ENCODE peak calls at places on chromosome 21, in five cellular contexts. One of them, this sample, is unnamed.

GRCh38 chr21:40819262-40819661 is 27.7 kb downstream of the DSCAM start:
- DNase-seq in ovary: no peak
- DNase-seq in right lobe of liver: no peak
- DNase-seq in spleen: no peak
- DNase-seq in heart left ventricle: no peak
- DNase-seq in this sample: no peak

GRCh38 chr21:39390212-39390765 is 41.4 kb upstream of the HMGN1 start:
- DNase-seq in right lobe of liver: no peak
- DNase-seq in spleen: no peak
- DNase-seq in ovary: no peak
- DNase-seq in heart left ventricle: no peak
- DNase-seq in this sample: no peak

GRCh38 chr21:36909901-36910561 is 56.4 kb downstream of the HLCS start:
- DNase-seq in ovary: no peak
- DNase-seq in right lobe of liver: no peak
- DNase-seq in heart left ventricle: no peak
- DNase-seq in spleen: no peak
- DNase-seq in this sample: no peak

GRCh38 chr21:42991992-42992740 is 17.8 kb downstream of the PKNOX1 start:
- DNase-seq in ovary: peak; percentile 84
- DNase-seq in heart left ventricle: peak; percentile 86
- DNase-seq in spleen: peak; percentile 60
- DNase-seq in right lobe of liver: no peak
- DNase-seq in this sample: peak; percentile 23

GRCh38 chr21:34865922-34866271 is 183.2 kb downstream of the RUNX1 start:
- DNase-seq in spleen: peak; percentile 79
- DNase-seq in heart left ventricle: no peak
- DNase-seq in ovary: no peak
- DNase-seq in right lobe of liver: no peak
- DNase-seq in this sample: no peak

GRCh38 chr21:35674895-35675470 is 385.3 kb downstream of the SETD4 start:
- DNase-seq in heart left ventricle: no peak
- DNase-seq in ovary: no peak
- DNase-seq in right lobe of liver: no peak
- DNase-seq in spleen: no peak
- DNase-seq in this sample: peak; percentile 38

GRCh38 chr21:16330340-16331319 is 600.8 kb downstream of the USP25 start:
- DNase-seq in ovary: no peak
- DNase-seq in right lobe of liver: no peak
- DNase-seq in heart left ventricle: no peak
- DNase-seq in spleen: no peak
- DNase-seq in this sample: no peak

GRCh38 chr21:36697473-36698159 is 1.3 kb upstream of the SIM2 start:
- DNase-seq in spleen: no peak
- DNase-seq in right lobe of liver: no peak
- DNase-seq in ovary: no peak
- DNase-seq in heart left ventricle: no peak
- DNase-seq in this sample: no peak

GRCh38 chr21:42269382-42269781 is 45.8 kb downstream of the TFF3 start:
- DNase-seq in ovary: no peak
- DNase-seq in spleen: no peak
- DNase-seq in right lobe of liver: peak; percentile 17
- DNase-seq in heart left ventricle: no peak
- DNase-seq in this sample: no peak

GRCh38 chr21:37986751-37987399 is 70.6 kb upstream of the KCNJ6 start:
- DNase-seq in spleen: no peak
- DNase-seq in heart left ventricle: no peak
- DNase-seq in ovary: no peak
- DNase-seq in right lobe of liver: no peak
- DNase-seq in this sample: no peak

GRCh38 chr21:31159808-31160207 is 121.5 kb upstream of the KRTAP19-8 start:
- DNase-seq in ovary: no peak
- DNase-seq in right lobe of liver: no peak
- DNase-seq in heart left ventricle: no peak
- DNase-seq in spleen: no peak
- DNase-seq in this sample: no peak

GRCh38 chr21:33123396-33124120 is 53.6 kb downstream of the OLIG1 start:
- DNase-seq in spleen: no peak
- DNase-seq in ovary: no peak
- DNase-seq in heart left ventricle: no peak
- DNase-seq in right lobe of liver: no peak
- DNase-seq in this sample: no peak

GRCh38 chr21:33660406-33660805 is 18.1 kb downstream of the ITSN1 start:
- DNase-seq in spleen: no peak
- DNase-seq in ovary: no peak
- DNase-seq in right lobe of liver: no peak
- DNase-seq in heart left ventricle: no peak
- DNase-seq in this sample: no peak

GRCh38 chr21:34703566-34703965 is 34.8 kb downstream of the CLIC6 start:
- DNase-seq in heart left ventricle: no peak
- DNase-seq in right lobe of liver: no peak
- DNase-seq in ovary: no peak
- DNase-seq in spleen: no peak
- DNase-seq in this sample: no peak

GRCh38 chr21:41921089-41921819 is 32.6 kb downstream of the C2CD2 start:
- DNase-seq in right lobe of liver: no peak
- DNase-seq in heart left ventricle: no peak
- DNase-seq in spleen: no peak
- DNase-seq in ovary: peak; percentile 10
- DNase-seq in this sample: no peak

GRCh38 chr21:43300496-43301423 is 126.2 kb downstream of the SIK1 start:
- DNase-seq in right lobe of liver: peak; percentile 19
- DNase-seq in ovary: peak; percentile 35
- DNase-seq in spleen: peak; percentile 70
- DNase-seq in heart left ventricle: peak; percentile 80
- DNase-seq in this sample: no peak

GRCh38 chr21:21439761-21440160 is 441.6 kb downstream of the NCAM2 start:
- DNase-seq in right lobe of liver: no peak
- DNase-seq in heart left ventricle: no peak
- DNase-seq in spleen: no peak
- DNase-seq in ovary: no peak
- DNase-seq in this sample: no peak

GRCh38 chr21:31158789-31159581 is 120.7 kb upstream of the KRTAP19-8 start:
- DNase-seq in ovary: no peak
- DNase-seq in right lobe of liver: no peak
- DNase-seq in spleen: no peak
- DNase-seq in heart left ventricle: no peak
- DNase-seq in this sample: no peak

GRCh38 chr21:35120631-35121180 is 71.6 kb upstream of the RUNX1 start:
- DNase-seq in spleen: no peak
- DNase-seq in heart left ventricle: no peak
- DNase-seq in right lobe of liver: no peak
- DNase-seq in ovary: no peak
- DNase-seq in this sample: no peak

GRCh38 chr21:42696026-42696380 is 42.6 kb downstream of the PDE9A start:
- DNase-seq in ovary: no peak
- DNase-seq in spleen: peak; percentile 50
- DNase-seq in heart left ventricle: no peak
- DNase-seq in right lobe of liver: no peak
- DNase-seq in this sample: no peak

GRCh38 chr21:35611752-35612151 is 448.6 kb downstream of the SETD4 start:
- DNase-seq in right lobe of liver: no peak
- DNase-seq in heart left ventricle: no peak
- DNase-seq in spleen: no peak
- DNase-seq in ovary: no peak
- DNase-seq in this sample: no peak

GRCh38 chr21:36310016-36310415 is 10.0 kb upstream of the MORC3 start:
- DNase-seq in heart left ventricle: no peak
- DNase-seq in ovary: no peak
- DNase-seq in right lobe of liver: no peak
- DNase-seq in spleen: peak; percentile 42
- DNase-seq in this sample: no peak

GRCh38 chr21:42568834-42569731 is 55.4 kb downstream of the SLC37A1 start:
- DNase-seq in heart left ventricle: peak; percentile 18
- DNase-seq in ovary: peak; percentile 30
- DNase-seq in spleen: peak; percentile 59
- DNase-seq in right lobe of liver: peak; percentile 15
- DNase-seq in this sample: peak; percentile 1

GRCh38 chr21:42744520-42745445 is 91.4 kb downstream of the PDE9A start:
- DNase-seq in spleen: peak; percentile 73
- DNase-seq in heart left ventricle: no peak
- DNase-seq in right lobe of liver: no peak
- DNase-seq in ovary: no peak
- DNase-seq in this sample: no peak

GRCh38 chr21:24150753-24151152 is 1456.5 kb downstream of the MRPL39 start:
- DNase-seq in right lobe of liver: no peak
- DNase-seq in spleen: no peak
- DNase-seq in ovary: no peak
- DNase-seq in heart left ventricle: no peak
- DNase-seq in this sample: no peak

GRCh38 chr21:24148461-24148860 is 1458.8 kb downstream of the MRPL39 start:
- DNase-seq in right lobe of liver: no peak
- DNase-seq in heart left ventricle: no peak
- DNase-seq in ovary: no peak
- DNase-seq in spleen: no peak
- DNase-seq in this sample: no peak

DNA sequence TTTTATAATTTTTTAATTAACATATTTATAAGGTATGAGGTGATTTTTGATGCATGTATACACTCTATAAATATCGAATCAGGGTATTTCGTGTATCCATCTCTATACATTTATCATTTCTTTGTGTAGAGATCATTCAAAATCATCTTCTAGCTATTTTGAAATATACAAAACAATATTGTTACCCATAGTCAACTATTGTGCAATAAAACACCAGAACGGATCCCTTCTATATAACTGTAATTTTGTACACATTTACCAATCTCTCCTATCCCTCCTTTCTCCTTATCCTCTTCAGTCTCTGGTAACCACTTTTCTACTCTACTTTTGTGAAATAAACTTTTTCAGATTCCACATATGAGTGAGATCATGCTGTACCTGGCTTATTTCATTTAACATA is 1459.6 kb downstream of the MRPL39 start:
- DNase-seq in right lobe of liver: no peak
- DNase-seq in spleen: no peak
- DNase-seq in ovary: no peak
- DNase-seq in heart left ventricle: no peak
- DNase-seq in this sample: no peak
- H3K9me3 ChIP-seq in right lobe of liver: no peaks in the 10 kb centered on the region
- H3K9me3 ChIP-seq in spleen: no peaks in the 10 kb centered on the region
- H3K9me3 ChIP-seq in ovary: no peaks in the 10 kb centered on the region
- H3K9me3 ChIP-seq in heart left ventricle: no peaks in the 10 kb centered on the region
- H3K9me3 ChIP-seq in this sample: no peaks in the 10 kb centered on the region

GRCh38 chr21:45076245-45076661 is 1.9 kb downstream of the ADARB1 start:
- DNase-seq in spleen: no peak
- DNase-seq in right lobe of liver: no peak
- DNase-seq in heart left ventricle: no peak
- DNase-seq in ovary: no peak
- DNase-seq in this sample: no peak
- H3K27ac ChIP-seq in spleen: no peak overlapping the region
- H3K27ac ChIP-seq in right lobe of liver: no peak overlapping the region
- H3K27ac ChIP-seq in heart left ventricle: no peak overlapping the region
- H3K27ac ChIP-seq in ovary: no peak overlapping the region
- H3K27ac ChIP-seq in this sample: no peak overlapping the region

GRCh38 chr21:23644768-23645167 is 1962.5 kb downstream of the MRPL39 start:
- DNase-seq in spleen: no peak
- DNase-seq in heart left ventricle: no peak
- DNase-seq in ovary: no peak
- DNase-seq in right lobe of liver: no peak
- DNase-seq in this sample: no peak
- TF ChIP-seq POLR2A in spleen: no peak
- TF ChIP-seq POLR2A in heart left ventricle: no peak
- TF ChIP-seq POLR2A in ovary: no peak
- TF ChIP-seq POLR2A in right lobe of liver: no peak
- TF ChIP-seq POLR2A in this sample: no peak

GRCh38 chr21:27795418-27795817 is 828.5 kb upstream of the ADAMTS5 start:
- DNase-seq in heart left ventricle: no peak
- DNase-seq in right lobe of liver: no peak
- DNase-seq in ovary: no peak
- DNase-seq in spleen: no peak
- DNase-seq in this sample: no peak

GRCh38 chr21:27803571-27803970 is 836.7 kb upstream of the ADAMTS5 start:
- DNase-seq in right lobe of liver: no peak
- DNase-seq in spleen: no peak
- DNase-seq in heart left ventricle: no peak
- DNase-seq in ovary: no peak
- DNase-seq in this sample: no peak

GRCh38 chr21:27796106-27796505 is 829.2 kb upstream of the ADAMTS5 start:
- DNase-seq in right lobe of liver: no peak
- DNase-seq in spleen: no peak
- DNase-seq in heart left ventricle: no peak
- DNase-seq in ovary: no peak
- DNase-seq in this sample: no peak

GRCh38 chr21:27802816-27803475 is 836.1 kb upstream of the ADAMTS5 start:
- DNase-seq in spleen: no peak
- DNase-seq in ovary: no peak
- DNase-seq in right lobe of liver: no peak
- DNase-seq in heart left ventricle: no peak
- DNase-seq in this sample: peak; percentile 21

DNA sequence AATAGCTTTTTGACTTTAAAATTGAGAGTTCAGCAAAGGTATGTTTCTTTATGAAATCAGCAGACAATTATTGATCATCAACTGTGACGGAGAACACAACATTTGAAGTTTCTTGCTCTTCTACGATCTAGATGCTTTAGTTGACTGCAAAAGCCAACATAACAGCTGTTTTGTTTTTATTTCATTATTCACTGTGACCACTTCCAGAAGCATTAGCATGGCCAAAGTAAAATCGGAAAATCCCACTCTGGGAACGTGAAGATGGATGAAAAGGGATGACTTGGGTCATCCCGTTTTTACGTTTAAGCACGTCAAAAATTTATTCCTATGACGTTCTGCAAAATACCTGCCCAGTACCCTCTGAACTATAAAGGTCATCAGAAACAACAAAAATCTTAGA is 833.0 kb upstream of the ADAMTS5 start:
- DNase-seq in spleen: no peak
- DNase-seq in right lobe of liver: no peak
- DNase-seq in heart left ventricle: no peak
- DNase-seq in ovary: no peak
- DNase-seq in this sample: no peak
- H3K9me3 ChIP-seq in spleen: no peaks in the 10 kb centered on the region
- H3K9me3 ChIP-seq in right lobe of liver: no peaks in the 10 kb centered on the region
- H3K9me3 ChIP-seq in heart left ventricle: no peaks in the 10 kb centered on the region
- H3K9me3 ChIP-seq in ovary: no peaks in the 10 kb centered on the region
- H3K9me3 ChIP-seq in this sample: no peaks in the 10 kb centered on the region

GRCh38 chr21:45607021-45607921 is 36.3 kb upstream of the PCBP3 start:
- DNase-seq in ovary: no peak
- DNase-seq in heart left ventricle: no peak
- DNase-seq in spleen: no peak
- DNase-seq in right lobe of liver: no peak
- DNase-seq in this sample: no peak
- H3K27ac ChIP-seq in ovary: no peak overlapping the region
- H3K27ac ChIP-seq in heart left ventricle: no peak overlapping the region
- H3K27ac ChIP-seq in spleen: no peak overlapping the region
- H3K27ac ChIP-seq in right lobe of liver: no peak overlapping the region
- H3K27ac ChIP-seq in this sample: no peak overlapping the region